ENCODE peak calls at places on chromosomes 6 and 20, in eight cellular contexts. K is skeletal muscle cell; Z is fibroblast of mammary gland; F is left ventricle myocardium inferior; S is right lobe of liver; A is HepG2; B is CD8-positive, alpha-beta memory T cell; U is BE2C. Y is an unnamed sample.

GRCh38 chr6:14975124-14975815 is 270.6 kb upstream of the JARID2 start:
- DNase-seq in U (no peak), B (no peak), S (no peak), Z (peak), A (no peak), K (no peak), F (no peak), Y (no peak)

GRCh38 chr6:90179190-90180169 is 117.2 kb downstream of the BACH2 start:
- DNase-seq in S (no peak), F (no peak), U (no peak), K (no peak), A (no peak), Z (peak), B (no peak), Y (no peak)

GRCh38 chr6:149935246-149935645 is 6.6 kb upstream of the ULBP2 start:
- DNase-seq in Z (peak), S (no peak), B (no peak), A (no peak), K (no peak), F (no peak), U (no peak), Y (no peak)

GRCh38 chr20:21981607-21982344 is 276.3 kb downstream of the PAX1 start:
- DNase-seq in U (no peak), A (peak), F (no peak), Z (peak), K (peak), S (peak), B (no peak), Y (no peak)

GRCh38 chr20:8153281-8153908 is 21.3 kb downstream of the PLCB1 start:
- DNase-seq in S (no peak), K (peak), B (peak), Z (peak), U (no peak), F (no peak), A (no peak), Y (no peak)

GRCh38 chr6:1594495-1595200 is 15.1 kb upstream of the FOXC1 start:
- DNase-seq in B (no peak), K (no peak), S (no peak), A (no peak), Z (no peak), F (no peak), U (no peak), Y (no peak)

GRCh38 chr20:33554914-33555420 is 65.1 kb downstream of the CBFA2T2 start:
- DNase-seq in S (no peak), A (peak), F (no peak), Z (peak), U (no peak), K (peak), B (peak), Y (peak)

GRCh38 chr6:27772261-27773001 is 139.8 kb downstream of the OR2B2 start:
- DNase-seq in F (peak), B (peak), U (peak), A (peak), K (peak), S (peak), Z (peak), Y (no peak)

GRCh38 chr20:35615667-35616464 is at the start of gene SPAG4:
- DNase-seq in U (peak), Z (peak), A (no peak), B (peak), S (peak), F (peak), K (peak), Y (no peak)

GRCh38 chr6:134429861-134430380 is 112.0 kb upstream of the SGK1 start:
- DNase-seq in K (no peak), Z (no peak), S (no peak), U (no peak), B (no peak), F (no peak), A (no peak), Y (no peak)

GRCh38 chr6:89917801-89918366 is 23.6 kb downstream of the GJA10 start:
- DNase-seq in U (no peak), F (no peak), A (no peak), K (no peak), S (no peak), B (no peak), Z (no peak), Y (no peak)

GRCh38 chr6:1063671-1064355 is 248.1 kb upstream of the FOXQ1 start:
- DNase-seq in U (no peak), F (no peak), Z (peak), K (no peak), B (no peak), A (no peak), S (no peak), Y (no peak)

GRCh38 chr6:111625099-111625416 is 19.4 kb upstream of the TRAF3IP2 start:
- DNase-seq in Z (no peak), U (no peak), F (no peak), B (no peak), A (no peak), S (no peak), K (no peak), Y (no peak)

GRCh38 chr6:14857501-14857900 is 388.4 kb upstream of the JARID2 start:
- DNase-seq in B (peak), S (peak), Z (no peak), F (no peak), U (no peak), K (no peak), A (no peak), Y (no peak)

GRCh38 chr6:139407718-139408222 is 33.3 kb upstream of the CITED2 start:
- DNase-seq in K (peak), U (no peak), B (no peak), F (no peak), Z (peak), S (no peak), A (no peak), Y (peak)

GRCh38 chr20:2122921-2123320 is 21.3 kb downstream of the STK35 start:
- DNase-seq in S (no peak), K (peak), F (peak), B (no peak), A (no peak), Z (peak), U (no peak), Y (no peak)

GRCh38 chr6:32294566-32294965 is 70.7 kb upstream of the NOTCH4 start:
- DNase-seq in S (no peak), F (no peak), U (no peak), Z (no peak), K (no peak), B (no peak), A (no peak), Y (no peak)

DNA sequence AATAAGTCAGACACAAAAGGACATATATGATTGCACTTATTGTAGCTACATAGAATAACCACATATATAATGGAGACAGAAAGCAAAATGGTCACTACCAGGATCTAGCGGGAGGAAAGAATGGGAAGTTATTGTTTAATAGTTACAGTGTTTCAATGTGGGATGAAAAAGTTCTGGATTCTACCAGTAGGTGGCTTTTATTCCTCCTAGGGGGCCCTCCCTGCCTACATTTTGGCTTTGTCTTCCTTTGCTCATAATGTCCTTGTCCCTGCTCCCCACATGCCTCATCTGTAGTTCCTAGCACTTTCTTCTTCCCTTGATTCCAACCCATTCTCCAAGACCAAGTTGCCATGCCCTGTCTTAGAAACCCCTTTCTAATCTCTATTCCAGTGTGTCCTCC is 16.3 kb downstream of the ZNF133 start:
- DNase-seq in K (no peak), Z (no peak), F (no peak), S (no peak), B (no peak), A (no peak), U (no peak), Y (no peak)
- H3K4me3 ChIP-seq in K (no peak), Z (no peak), F (no peak), S (no peak), B (no peak), A (no peak), U (no peak), Y (no peak)

GRCh38 chr6:30127238-30128093 is 8.5 kb upstream of the TRIM40 start:
- DNase-seq in F (no peak), S (no peak), Z (no peak), K (no peak), A (no peak), U (no peak), B (no peak), Y (no peak)
- H3K4me3 ChIP-seq in F (peak), S (no peak), Z (no peak), K (no peak), A (no peak), U (no peak), B (no peak), Y (peak)

GRCh38 chr20:62734881-62735280 is 26.2 kb downstream of the NTSR1 start:
- DNase-seq in K (no peak), A (no peak), U (no peak), Z (no peak), B (no peak), F (peak), S (no peak), Y (no peak)

GRCh38 chr20:62733250-62733842 is 24.7 kb downstream of the NTSR1 start:
- DNase-seq in A (no peak), F (no peak), Z (no peak), S (no peak), K (no peak), B (no peak), U (no peak), Y (no peak)

GRCh38 chr20:62735331-62735821 is 26.7 kb downstream of the NTSR1 start:
- DNase-seq in B (no peak), K (no peak), A (no peak), S (no peak), F (no peak), U (no peak), Z (no peak), Y (no peak)

GRCh38 chr20:62733891-62734290 is 25.3 kb downstream of the NTSR1 start:
- DNase-seq in S (peak), U (peak), Z (no peak), B (no peak), F (peak), K (no peak), A (no peak), Y (no peak)

GRCh38 chr20:62734336-62734735 is 25.7 kb downstream of the NTSR1 start:
- DNase-seq in U (no peak), B (no peak), F (peak), A (no peak), S (no peak), Z (no peak), K (no peak), Y (no peak)
- H3K4me3 ChIP-seq in U (no peak), B (no peak), F (no peak), A (no peak), S (no peak), Z (no peak), K (no peak), Y (no peak)

DNA sequence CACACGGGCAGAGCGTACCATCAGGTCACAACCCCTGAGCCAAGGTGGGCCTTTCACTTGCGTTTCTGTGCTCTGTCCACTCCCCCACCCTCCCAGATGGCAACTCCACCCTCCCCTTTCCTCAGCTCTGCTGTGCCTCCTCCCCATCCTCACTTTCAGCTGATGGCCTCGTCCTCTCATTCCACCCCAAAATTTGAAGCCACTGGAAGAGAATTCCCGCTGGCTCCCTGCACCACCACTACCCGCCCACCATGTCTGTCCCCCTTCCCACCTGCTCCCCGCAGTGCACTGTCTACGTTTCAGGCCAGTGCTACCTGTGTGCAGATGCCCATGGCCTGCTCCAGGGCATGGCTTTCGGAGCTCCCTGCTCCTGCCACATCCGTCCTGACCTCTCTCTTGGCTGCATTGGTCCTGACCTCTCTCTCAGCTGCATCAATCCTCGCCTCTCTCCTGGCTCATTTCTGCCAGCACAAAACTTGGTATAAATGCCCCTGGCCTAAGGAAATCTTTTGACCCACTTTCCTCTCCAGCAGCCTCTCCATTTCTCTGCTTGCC is 24.0 kb downstream of the SYNJ2 start:
- DNase-seq in Z (no peak), S (peak), F (peak), A (no peak), K (no peak), U (no peak), B (no peak), Y (no peak)
- H3K4me3 ChIP-seq in Z (no peak), S (no peak), F (no peak), A (no peak), K (no peak), U (no peak), B (no peak), Y (no peak)

DNA sequence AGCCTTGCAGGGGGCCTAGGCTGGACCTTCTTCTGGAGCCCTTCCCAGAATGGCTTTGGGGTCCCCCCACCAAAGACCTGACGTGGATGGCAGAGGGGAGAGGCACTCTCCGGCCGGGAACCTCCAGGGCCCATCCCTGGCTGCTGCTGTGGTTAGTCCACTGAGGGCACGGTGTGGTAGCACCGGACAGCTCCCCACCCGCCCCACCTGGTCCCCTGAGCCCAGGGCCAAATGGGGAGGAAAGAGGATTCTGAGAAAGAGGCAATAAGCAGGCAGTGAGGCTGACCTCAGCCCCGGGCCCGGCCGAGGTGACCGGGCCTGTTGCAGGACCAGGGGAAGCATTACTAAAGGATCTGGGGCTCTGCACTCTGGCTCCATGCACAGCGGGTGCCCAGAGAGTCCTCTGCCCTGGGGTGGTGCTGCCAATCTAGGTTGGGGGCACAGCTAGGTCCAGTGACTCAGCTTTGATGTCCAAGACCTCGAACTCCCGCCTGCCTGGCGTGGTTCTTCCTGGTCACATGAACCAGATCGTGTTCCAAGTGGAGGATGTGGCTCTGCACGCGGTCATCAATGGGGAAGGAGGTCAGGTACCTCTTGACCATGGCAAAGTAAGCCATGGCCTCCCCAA is 2.2 kb downstream of the CENPB start:
- DNase-seq in B (no peak), F (no peak), K (no peak), Z (peak), S (no peak), A (no peak), U (peak), Y (no peak)
- H3K4me3 ChIP-seq in B (no peak), F (peak), K (no peak), Z (peak), S (no peak), A (no peak), U (peak), Y (no peak)

GRCh38 chr6:137926985-137927384 is 59.9 kb downstream of the TNFAIP3 start:
- DNase-seq in B (no peak), Z (no peak), F (no peak), K (no peak), S (no peak), U (no peak), A (no peak), Y (no peak)

GRCh38 chr6:137925299-137925698 is 58.2 kb downstream of the TNFAIP3 start:
- DNase-seq in S (no peak), F (no peak), U (no peak), B (no peak), K (no peak), Z (no peak), A (no peak), Y (no peak)

GRCh38 chr6:137926207-137926731 is 59.2 kb downstream of the TNFAIP3 start:
- DNase-seq in B (no peak), S (no peak), A (no peak), U (no peak), K (peak), F (no peak), Z (peak), Y (peak)

GRCh38 chr6:137927777-137928218 is 60.7 kb downstream of the TNFAIP3 start:
- DNase-seq in U (no peak), B (peak), S (peak), F (no peak), A (no peak), Z (no peak), K (no peak), Y (no peak)

DNA sequence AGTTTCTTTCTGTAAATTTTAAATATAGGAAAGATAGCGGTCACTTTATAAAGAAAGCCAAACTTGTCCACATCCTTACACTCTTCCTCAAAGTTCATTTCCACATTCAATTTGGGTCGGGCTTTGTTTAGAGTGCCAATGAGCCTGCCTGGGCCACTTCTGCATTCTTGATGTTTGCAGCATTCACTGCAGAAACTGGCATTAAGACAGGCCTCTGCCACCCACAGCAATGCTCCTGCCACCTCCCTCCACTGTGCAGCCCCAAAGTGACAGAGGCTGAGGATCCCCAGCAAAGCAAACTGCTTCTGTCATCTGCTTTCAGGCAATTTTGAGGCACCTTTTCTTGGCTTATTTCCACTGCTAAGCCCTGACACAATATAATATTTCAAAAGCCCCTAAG is 61.2 kb downstream of the TNFAIP3 start:
- DNase-seq in Z (no peak), U (no peak), S (no peak), B (no peak), F (no peak), A (no peak), K (no peak), Y (no peak)
- H3K4me3 ChIP-seq in Z (no peak), U (no peak), S (no peak), B (peak), F (no peak), A (no peak), K (no peak), Y (no peak)

GRCh38 chr6:39820553-39820952 is 28.4 kb downstream of the DAAM2 start:
- DNase-seq in F (no peak), A (no peak), U (no peak), S (no peak), B (no peak), K (no peak), Z (no peak), Y (no peak)

GRCh38 chr6:39819226-39819625 is 27.1 kb downstream of the DAAM2 start:
- DNase-seq in K (no peak), F (no peak), S (no peak), U (no peak), Z (peak), A (no peak), B (no peak), Y (no peak)

GRCh38 chr6:39819676-39820075 is 27.5 kb downstream of the DAAM2 start:
- DNase-seq in K (no peak), B (no peak), U (no peak), F (no peak), S (no peak), A (no peak), Z (peak), Y (no peak)

GRCh38 chr6:39821739-39822532 is 29.8 kb downstream of the DAAM2 start:
- DNase-seq in U (no peak), S (no peak), A (no peak), Z (no peak), K (no peak), B (no peak), F (peak), Y (no peak)

DNA sequence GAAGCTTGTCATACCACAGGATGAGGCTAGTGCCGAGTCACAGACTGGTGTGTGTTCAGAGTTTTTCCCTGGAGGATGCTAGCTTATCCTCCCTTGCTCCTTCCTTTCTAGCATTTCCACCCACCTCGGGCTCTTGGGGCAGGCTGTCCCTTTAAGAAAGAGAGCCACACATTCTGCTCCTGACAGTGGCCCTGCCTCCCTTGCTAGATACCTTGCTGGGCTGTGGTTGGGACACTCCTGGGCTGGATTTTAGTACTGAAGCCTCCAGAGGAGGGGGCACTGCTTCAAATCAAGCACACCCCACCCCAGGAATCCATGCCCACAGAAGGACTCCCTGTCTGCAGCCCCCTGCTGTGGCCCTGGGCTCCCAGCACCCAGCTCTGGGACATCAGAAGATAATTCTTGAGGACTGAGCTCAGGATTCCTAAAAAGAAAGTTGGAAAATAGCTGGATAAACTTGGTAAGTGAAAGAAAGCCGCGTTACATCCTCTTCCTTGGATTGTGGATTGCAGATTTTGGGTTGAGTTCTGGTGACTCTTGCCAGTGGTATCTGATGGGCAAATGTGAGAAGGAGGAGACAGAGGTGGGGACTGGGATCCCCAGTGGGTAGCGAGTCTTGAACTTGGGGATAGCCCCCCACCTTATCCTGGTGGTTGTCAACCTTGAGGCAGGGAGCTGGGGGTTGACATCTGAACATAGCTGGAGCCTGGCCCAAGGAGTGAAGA is 29.0 kb downstream of the DAAM2 start:
- DNase-seq in F (no peak), Z (peak), B (no peak), K (no peak), S (no peak), A (no peak), U (no peak), Y (no peak)
- H3K4me3 ChIP-seq in F (peak), Z (peak), B (no peak), K (peak), S (no peak), A (no peak), U (no peak), Y (no peak)

DNA sequence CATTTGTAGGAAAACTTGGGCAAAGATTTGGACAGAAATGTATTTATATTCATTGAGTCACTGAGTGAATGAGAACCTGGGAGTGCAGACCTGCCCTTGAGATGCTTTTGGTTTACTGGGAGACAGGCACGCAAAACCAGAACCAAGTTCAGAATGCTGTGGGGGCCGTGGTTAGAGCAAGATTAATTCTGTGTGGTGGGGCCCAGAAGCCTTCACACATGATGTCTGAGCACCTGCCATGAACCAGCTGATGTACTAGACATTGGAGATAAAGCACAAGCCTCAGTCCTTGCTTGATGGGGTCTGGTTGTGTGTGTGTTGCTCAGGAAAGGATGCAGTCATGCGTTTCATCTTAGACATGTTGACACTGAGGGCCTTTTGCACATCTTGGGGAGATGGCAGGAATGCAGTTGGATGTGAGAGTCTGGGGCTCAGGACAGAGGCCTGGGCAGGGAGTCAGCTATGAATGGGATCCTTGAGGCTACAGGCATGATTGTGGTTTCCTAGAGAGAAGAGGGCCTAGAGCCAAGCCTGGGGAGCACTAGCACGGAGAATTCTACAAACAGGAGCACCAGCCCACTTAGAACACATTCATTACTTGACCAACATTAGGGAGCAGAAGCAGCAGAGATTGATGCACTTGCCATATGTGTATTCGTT is 114.3 kb upstream of the TMEM181 start:
- DNase-seq in S (no peak), Z (no peak), F (no peak), U (no peak), K (no peak), B (no peak), A (no peak), Y (no peak)
- H3K4me3 ChIP-seq in S (no peak), Z (no peak), F (no peak), U (no peak), K (no peak), B (no peak), A (no peak), Y (no peak)